ENCODE peak calls at places on chromosomes 5 and 9, in seven cellular contexts. O is mucosa of descending colon; Z is CD8-positive, alpha-beta memory T cell; G is choroid plexus epithelial cell; Q is NCI-H1105; N is NCI-H510A treated with DMSO at 0.1 percent for 48 hours; W is T-helper 1 cell. S is an unnamed sample.

GRCh38 chr5:32225445-32225844 is 51.3 kb upstream of the GOLPH3 start:
- DNase-seq in Q (no peak), G (peak), W (no peak), O (no peak), N (no peak), Z (no peak), S (no peak)

GRCh38 chr9:89940625-89941024 is 335.8 kb downstream of the GADD45G start:
- DNase-seq in N (no peak), O (no peak), Z (no peak), W (no peak), Q (no peak), G (no peak), S (no peak)

GRCh38 chr5:71862661-71863060 is 143.6 kb downstream of the CARTPT start:
- DNase-seq in N (no peak), W (no peak), O (no peak), Z (no peak), Q (no peak), G (no peak), S (no peak)

GRCh38 chr5:80094339-80094738 is 59.2 kb downstream of the THBS4 start:
- DNase-seq in W (no peak), G (peak), O (no peak), N (no peak), Q (no peak), Z (no peak), S (no peak)

GRCh38 chr9:36189978-36190377 is 743 bp upstream of the CLTA start:
- DNase-seq in O (no peak), Q (no peak), N (peak), Z (no peak), G (no peak), W (no peak), S (no peak)

GRCh38 chr5:178385472-178385853 is 152.9 kb upstream of the PHYKPL start:
- DNase-seq in Z (no peak), G (no peak), Q (no peak), O (no peak), W (no peak), N (no peak), S (no peak)

GRCh38 chr9:4382722-4383317 is 83.0 kb upstream of the GLIS3 start:
- DNase-seq in W (no peak), Q (peak), G (peak), O (no peak), Z (no peak), N (peak), S (no peak)

GRCh38 chr5:97501286-97501964 is 318.4 kb upstream of the RIOK2 start:
- DNase-seq in N (no peak), W (no peak), Z (no peak), Q (no peak), G (no peak), O (no peak), S (no peak)

GRCh38 chr9:127540664-127541041 is 71.4 kb upstream of the STXBP1 start:
- DNase-seq in N (no peak), Z (no peak), Q (no peak), G (no peak), W (no peak), O (no peak), S (no peak)

GRCh38 chr5:68644971-68645370 is 429.4 kb downstream of the PIK3R1 start:
- DNase-seq in O (no peak), N (no peak), Z (no peak), G (no peak), W (no peak), Q (no peak), S (no peak)

GRCh38 chr5:60797482-60798153 is 46.5 kb downstream of the ELOVL7 start:
- DNase-seq in O (no peak), N (no peak), Q (no peak), Z (no peak), G (no peak), W (no peak), S (no peak)

GRCh38 chr5:180253036-180253824 is 38.7 kb downstream of the MAPK9 start:
- DNase-seq in G (no peak), O (no peak), N (no peak), Z (no peak), W (no peak), Q (no peak), S (no peak)

GRCh38 chr5:79849486-79850315 is 141.4 kb downstream of the MTX3 start:
- DNase-seq in W (no peak), N (no peak), Z (no peak), O (no peak), G (no peak), Q (no peak), S (no peak)

GRCh38 chr5:181223729-181224389 is 778 bp downstream of the TRIM41 start:
- DNase-seq in Z (peak), W (no peak), O (no peak), N (no peak), G (peak), Q (no peak), S (peak)

GRCh38 chr5:109805882-109806281 is 116.2 kb downstream of the MAN2A1 start:
- DNase-seq in Z (no peak), W (no peak), N (no peak), O (no peak), Q (no peak), G (no peak), S (peak)

GRCh38 chr9:71758277-71758676 is 10.0 kb downstream of the CEMIP2 start:
- DNase-seq in O (no peak), Z (no peak), N (peak), Q (no peak), G (no peak), W (no peak), S (no peak)

GRCh38 chr5:154355141-154355611 is 90.6 kb upstream of the SAP30L start:
- DNase-seq in W (no peak), Q (no peak), G (no peak), N (no peak), O (no peak), Z (no peak), S (peak)

GRCh38 chr9:77605449-77606220 is 42.5 kb downstream of the GNA14 start:
- DNase-seq in O (no peak), W (no peak), N (no peak), Z (no peak), G (no peak), Q (no peak), S (no peak)

GRCh38 chr5:66864240-66864884 is 268.2 kb downstream of the MAST4 start:
- DNase-seq in O (no peak), Q (no peak), W (no peak), N (no peak), G (peak), Z (no peak), S (peak)

S was measured in BE2C.